ENCODE peak calls at places on chromosomes 13 and 19, in six cellular contexts. One of them, this sample, is unnamed.
A peak's percentile ranks its signal among the peaks of the same experiment; 100 is the strongest.

GRCh38 chr19:8663920-8664670 is 33.7 kb downstream of the NFILZ start:
- DNase-seq in adrenal gland: no peak
- DNase-seq in pancreas: no peak
- DNase-seq in CD8-positive, alpha-beta T cell: peak; percentile 46
- DNase-seq in ovary: no peak
- DNase-seq in tibial artery: no peak
- DNase-seq in this sample: no peak

GRCh38 chr13:44626176-44626575 is 50.0 kb upstream of the TSC22D1 start:
- DNase-seq in adrenal gland: no peak
- DNase-seq in pancreas: no peak
- DNase-seq in CD8-positive, alpha-beta T cell: no peak
- DNase-seq in ovary: no peak
- DNase-seq in tibial artery: no peak
- DNase-seq in this sample: no peak

GRCh38 chr19:2523630-2524311 is 47.8 kb downstream of the GADD45B start:
- DNase-seq in adrenal gland: no peak
- DNase-seq in pancreas: no peak
- DNase-seq in CD8-positive, alpha-beta T cell: no peak
- DNase-seq in ovary: no peak
- DNase-seq in tibial artery: peak; percentile 76
- DNase-seq in this sample: no peak

GRCh38 chr13:43469791-43470190 is 317.0 kb downstream of the ENOX1 start:
- DNase-seq in adrenal gland: no peak
- DNase-seq in pancreas: no peak
- DNase-seq in CD8-positive, alpha-beta T cell: no peak
- DNase-seq in ovary: no peak
- DNase-seq in tibial artery: no peak
- DNase-seq in this sample: no peak

GRCh38 chr19:2039082-2039958 is 11.7 kb downstream of the MKNK2 start:
- DNase-seq in adrenal gland: peak; percentile 82
- DNase-seq in pancreas: no peak
- DNase-seq in CD8-positive, alpha-beta T cell: no peak
- DNase-seq in ovary: peak; percentile 44
- DNase-seq in tibial artery: no peak
- DNase-seq in this sample: no peak

GRCh38 chr19:3683405-3683865 is 16.8 kb downstream of the PIP5K1C start:
- DNase-seq in adrenal gland: no peak
- DNase-seq in pancreas: no peak
- DNase-seq in CD8-positive, alpha-beta T cell: no peak
- DNase-seq in ovary: peak; percentile 41
- DNase-seq in tibial artery: no peak
- DNase-seq in this sample: peak; percentile 56

GRCh38 chr19:11236324-11237301 is 2.8 kb upstream of the ANGPTL8 start:
- DNase-seq in adrenal gland: no peak
- DNase-seq in pancreas: no peak
- DNase-seq in CD8-positive, alpha-beta T cell: no peak
- DNase-seq in ovary: no peak
- DNase-seq in tibial artery: no peak
- DNase-seq in this sample: no peak

GRCh38 chr13:95137096-95137495 is 164.2 kb downstream of the ABCC4 start:
- DNase-seq in adrenal gland: no peak
- DNase-seq in pancreas: no peak
- DNase-seq in CD8-positive, alpha-beta T cell: no peak
- DNase-seq in ovary: no peak
- DNase-seq in tibial artery: no peak
- DNase-seq in this sample: no peak

GRCh38 chr19:409515-410242 is 732 bp upstream of the C2CD4C start:
- DNase-seq in adrenal gland: no peak
- DNase-seq in pancreas: no peak
- DNase-seq in CD8-positive, alpha-beta T cell: no peak
- DNase-seq in ovary: peak; percentile 12
- DNase-seq in tibial artery: peak; percentile 53
- DNase-seq in this sample: no peak

GRCh38 chr13:103009061-103009840 is 57.0 kb downstream of the SLC10A2 start:
- DNase-seq in adrenal gland: no peak
- DNase-seq in pancreas: no peak
- DNase-seq in CD8-positive, alpha-beta T cell: no peak
- DNase-seq in ovary: no peak
- DNase-seq in tibial artery: no peak
- DNase-seq in this sample: no peak

GRCh38 chr19:8041553-8041952 is 11.0 kb upstream of the CCL25 start:
- DNase-seq in adrenal gland: no peak
- DNase-seq in pancreas: no peak
- DNase-seq in CD8-positive, alpha-beta T cell: no peak
- DNase-seq in ovary: no peak
- DNase-seq in tibial artery: no peak
- DNase-seq in this sample: no peak

GRCh38 chr13:36767276-36767675 is 51.7 kb upstream of the RFXAP start:
- DNase-seq in adrenal gland: no peak
- DNase-seq in pancreas: no peak
- DNase-seq in CD8-positive, alpha-beta T cell: no peak
- DNase-seq in ovary: no peak
- DNase-seq in tibial artery: no peak
- DNase-seq in this sample: no peak

GRCh38 chr19:1929051-1929742 is 11.8 kb upstream of the CSNK1G2 start:
- DNase-seq in adrenal gland: peak; percentile 70
- DNase-seq in pancreas: peak; percentile 82
- DNase-seq in CD8-positive, alpha-beta T cell: peak; percentile 81
- DNase-seq in ovary: peak; percentile 79
- DNase-seq in tibial artery: peak; percentile 83
- DNase-seq in this sample: peak; percentile 69

GRCh38 chr13:82766732-82767321 is 1115.4 kb downstream of the SLITRK1 start:
- DNase-seq in adrenal gland: no peak
- DNase-seq in pancreas: no peak
- DNase-seq in CD8-positive, alpha-beta T cell: no peak
- DNase-seq in ovary: no peak
- DNase-seq in tibial artery: no peak
- DNase-seq in this sample: no peak

GRCh38 chr13:39779337-39780270 is 124.1 kb downstream of the COG6 start:
- DNase-seq in adrenal gland: no peak
- DNase-seq in pancreas: no peak
- DNase-seq in CD8-positive, alpha-beta T cell: peak; percentile 62
- DNase-seq in ovary: no peak
- DNase-seq in tibial artery: no peak
- DNase-seq in this sample: no peak

GRCh38 chr13:110683203-110683883 is 22.6 kb downstream of the CARS2 start:
- DNase-seq in adrenal gland: peak; percentile 45
- DNase-seq in pancreas: no peak
- DNase-seq in CD8-positive, alpha-beta T cell: peak; percentile 32
- DNase-seq in ovary: no peak
- DNase-seq in tibial artery: no peak
- DNase-seq in this sample: no peak

GRCh38 chr19:38852231-38853044 is 2.7 kb upstream of the HNRNPL start:
- DNase-seq in adrenal gland: peak; percentile 67
- DNase-seq in pancreas: peak; percentile 81
- DNase-seq in CD8-positive, alpha-beta T cell: peak; percentile 66
- DNase-seq in ovary: peak; percentile 74
- DNase-seq in tibial artery: peak; percentile 83
- DNase-seq in this sample: no peak

GRCh38 chr19:34985249-34986022 is 14.7 kb upstream of the GRAMD1A start:
- DNase-seq in adrenal gland: peak; percentile 53
- DNase-seq in pancreas: peak; percentile 64
- DNase-seq in CD8-positive, alpha-beta T cell: peak; percentile 49
- DNase-seq in ovary: no peak
- DNase-seq in tibial artery: peak; percentile 64
- DNase-seq in this sample: peak; percentile 61

GRCh38 chr19:7509625-7510024 is 6.3 kb upstream of the ZNF358 start:
- DNase-seq in adrenal gland: no peak
- DNase-seq in pancreas: no peak
- DNase-seq in CD8-positive, alpha-beta T cell: no peak
- DNase-seq in ovary: no peak
- DNase-seq in tibial artery: no peak
- DNase-seq in this sample: no peak

GRCh38 chr19:56969726-56970125 is 129.2 kb upstream of the PEG3 start:
- DNase-seq in adrenal gland: peak; percentile 21
- DNase-seq in pancreas: no peak
- DNase-seq in CD8-positive, alpha-beta T cell: no peak
- DNase-seq in ovary: peak; percentile 40
- DNase-seq in tibial artery: no peak
- DNase-seq in this sample: no peak

GRCh38 chr19:33777351-33777750 is 19.3 kb upstream of the KCTD15 start:
- DNase-seq in adrenal gland: no peak
- DNase-seq in pancreas: no peak
- DNase-seq in CD8-positive, alpha-beta T cell: no peak
- DNase-seq in ovary: no peak
- DNase-seq in tibial artery: no peak
- DNase-seq in this sample: no peak

GRCh38 chr13:53255795-53256194 is 227.2 kb downstream of the OLFM4 start:
- DNase-seq in adrenal gland: no peak
- DNase-seq in pancreas: no peak
- DNase-seq in CD8-positive, alpha-beta T cell: no peak
- DNase-seq in ovary: no peak
- DNase-seq in tibial artery: no peak
- DNase-seq in this sample: no peak

GRCh38 chr13:53249236-53249635 is 220.6 kb downstream of the OLFM4 start:
- DNase-seq in adrenal gland: no peak
- DNase-seq in pancreas: no peak
- DNase-seq in CD8-positive, alpha-beta T cell: no peak
- DNase-seq in ovary: no peak
- DNase-seq in tibial artery: no peak
- DNase-seq in this sample: no peak

GRCh38 chr13:53254495-53254894 is 225.9 kb downstream of the OLFM4 start:
- DNase-seq in adrenal gland: no peak
- DNase-seq in pancreas: no peak
- DNase-seq in CD8-positive, alpha-beta T cell: no peak
- DNase-seq in ovary: no peak
- DNase-seq in tibial artery: no peak
- DNase-seq in this sample: no peak

GRCh38 chr13:53250272-53250875 is 221.8 kb downstream of the OLFM4 start:
- DNase-seq in adrenal gland: peak; percentile 37
- DNase-seq in pancreas: no peak
- DNase-seq in CD8-positive, alpha-beta T cell: no peak
- DNase-seq in ovary: no peak
- DNase-seq in tibial artery: no peak
- DNase-seq in this sample: peak; percentile 13

DNA sequence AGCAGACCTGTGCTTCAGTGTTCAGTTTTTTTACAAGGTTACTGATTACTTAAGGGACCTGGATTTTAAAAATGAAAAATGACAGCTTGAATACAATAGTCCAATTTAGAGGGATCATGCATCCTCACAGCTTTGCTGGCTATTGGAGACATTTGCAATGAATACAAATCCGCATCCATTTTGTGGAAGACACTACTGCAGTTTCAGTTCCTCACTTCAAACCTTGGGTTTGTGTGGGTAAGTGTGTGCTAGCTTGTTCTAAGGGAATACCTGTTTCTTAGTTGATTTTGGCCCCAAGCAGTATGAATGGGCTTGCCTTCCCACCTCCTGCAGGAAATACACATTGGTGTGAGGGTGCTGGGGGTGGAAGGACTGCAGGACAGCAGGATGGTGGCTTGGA is 222.4 kb downstream of the OLFM4 start:
- DNase-seq in adrenal gland: no peak
- DNase-seq in pancreas: no peak
- DNase-seq in CD8-positive, alpha-beta T cell: no peak
- DNase-seq in ovary: no peak
- DNase-seq in tibial artery: no peak
- DNase-seq in this sample: no peak
- H3K9me3 ChIP-seq in adrenal gland: no peaks in the 10 kb centered on the region
- H3K9me3 ChIP-seq in pancreas: no peaks in the 10 kb centered on the region
- H3K9me3 ChIP-seq in CD8-positive, alpha-beta T cell: no peaks in the 10 kb centered on the region
- H3K9me3 ChIP-seq in ovary: no peaks in the 10 kb centered on the region
- H3K9me3 ChIP-seq in tibial artery: no peaks in the 10 kb centered on the region
- H3K9me3 ChIP-seq in this sample: no peaks in the 10 kb centered on the region

DNA sequence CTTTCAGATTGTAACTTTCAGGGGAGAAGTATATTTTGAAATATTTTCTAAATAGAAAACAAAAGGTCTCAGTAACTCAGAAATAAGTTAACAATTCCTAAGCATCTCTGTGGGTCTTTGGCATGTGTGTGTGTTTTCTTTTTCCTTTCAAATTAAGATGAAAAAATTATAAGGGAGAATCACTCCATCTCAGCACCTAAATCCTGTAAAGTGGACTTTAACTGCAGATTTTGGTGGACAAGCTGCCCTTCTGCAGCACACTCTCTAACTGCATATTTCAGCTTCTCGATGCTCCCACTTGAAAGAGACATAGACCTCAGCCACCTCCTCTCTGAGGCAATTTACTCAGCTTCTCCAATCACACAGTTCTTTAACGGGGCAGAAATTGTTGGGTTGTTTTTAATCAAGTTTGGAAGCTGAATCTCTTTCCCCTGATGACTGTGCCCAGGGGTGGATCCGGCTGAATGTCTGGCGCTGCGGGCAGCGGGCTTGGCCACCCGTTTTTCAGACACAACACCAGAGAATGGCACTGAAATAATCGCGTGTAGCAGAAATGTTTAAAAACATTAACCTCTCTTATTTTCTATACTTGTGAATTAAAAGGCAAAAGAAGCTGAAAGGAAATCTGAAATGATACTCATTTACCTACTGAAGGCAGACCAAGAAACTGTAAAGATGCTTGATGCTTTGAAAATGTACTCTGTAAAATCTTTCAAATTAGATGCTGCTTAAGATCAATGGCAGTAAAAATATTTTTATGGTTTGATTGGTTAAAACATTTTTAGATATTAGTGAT is 12.3 kb downstream of the ZIC2 start:
- DNase-seq in adrenal gland: no peak
- DNase-seq in pancreas: no peak
- DNase-seq in CD8-positive, alpha-beta T cell: no peak
- DNase-seq in ovary: no peak
- DNase-seq in tibial artery: no peak
- DNase-seq in this sample: no peak
- TF ChIP-seq CTCF in adrenal gland: no peak
- TF ChIP-seq CTCF in pancreas: no peak
- TF ChIP-seq CTCF in CD8-positive, alpha-beta T cell: no peak
- TF ChIP-seq CTCF in ovary: no peak
- TF ChIP-seq CTCF in tibial artery: no peak
- TF ChIP-seq CTCF in this sample: no peak

DNA sequence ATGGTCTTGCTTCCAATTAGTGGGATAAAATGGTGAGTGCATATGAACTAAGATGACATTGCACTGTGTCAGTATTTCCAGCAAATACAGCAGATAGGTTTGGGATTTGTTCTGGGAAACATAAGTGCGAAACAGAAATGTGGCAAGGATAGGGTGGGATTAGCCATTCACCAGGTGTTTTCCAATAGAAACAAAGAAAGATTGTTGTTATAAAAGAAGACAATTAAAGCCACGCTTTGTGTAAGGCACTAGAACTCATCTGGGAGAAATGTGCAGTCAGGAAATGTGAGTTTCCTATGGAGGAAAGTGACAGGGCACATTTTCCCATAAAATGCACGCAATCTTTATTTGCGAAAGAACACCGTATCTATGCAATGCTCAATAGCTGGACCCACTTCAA is 1547.8 kb downstream of the EFNB2 start:
- DNase-seq in adrenal gland: no peak
- DNase-seq in pancreas: no peak
- DNase-seq in CD8-positive, alpha-beta T cell: no peak
- DNase-seq in ovary: no peak
- DNase-seq in tibial artery: no peak
- DNase-seq in this sample: no peak
- H3K9me3 ChIP-seq in adrenal gland: no peaks in the 10 kb centered on the region
- H3K9me3 ChIP-seq in pancreas: no peaks in the 10 kb centered on the region
- H3K9me3 ChIP-seq in CD8-positive, alpha-beta T cell: no peaks in the 10 kb centered on the region
- H3K9me3 ChIP-seq in ovary: no peaks in the 10 kb centered on the region
- H3K9me3 ChIP-seq in tibial artery: no peaks in the 10 kb centered on the region
- H3K9me3 ChIP-seq in this sample: no peaks in the 10 kb centered on the region

DNA sequence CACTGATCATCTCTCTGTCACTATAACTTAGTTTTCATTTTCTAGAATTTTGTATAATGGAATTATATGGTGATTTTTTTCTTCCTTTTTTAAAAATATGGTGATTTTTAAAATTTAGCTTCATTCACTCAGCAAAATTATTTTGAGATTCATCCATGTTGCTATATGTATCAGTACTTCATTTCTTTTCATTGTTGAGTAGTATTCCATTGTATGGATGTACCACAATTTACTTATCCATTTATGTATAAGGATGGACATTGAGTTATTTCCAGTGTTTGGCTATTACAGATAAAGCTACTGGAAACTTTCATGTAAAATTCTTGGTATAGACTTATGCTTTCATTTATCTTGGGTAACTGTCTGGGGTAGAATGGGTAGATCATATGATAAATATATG is 12.8 kb downstream of the ZNF546 start:
- DNase-seq in adrenal gland: no peak
- DNase-seq in pancreas: no peak
- DNase-seq in CD8-positive, alpha-beta T cell: no peak
- DNase-seq in ovary: no peak
- DNase-seq in tibial artery: no peak
- DNase-seq in this sample: no peak
- TF ChIP-seq CTCF in adrenal gland: no peak
- TF ChIP-seq CTCF in pancreas: no peak
- TF ChIP-seq CTCF in CD8-positive, alpha-beta T cell: no peak
- TF ChIP-seq CTCF in ovary: no peak
- TF ChIP-seq CTCF in tibial artery: no peak
- TF ChIP-seq CTCF in this sample: no peak